ENCODE peak calls at places on chromosomes 16 and 17, in five cellular contexts. G, X, V, K and N are unnamed samples.

GRCh38 chr17:34365340-34365739 is 2.3 kb upstream of the CCL1 start:
- DNase-seq in X (no peak), V (no peak), K (no peak), G (no peak), N (no peak)

GRCh38 chr17:37792787-37793186 is 47.9 kb upstream of the HNF1B start:
- DNase-seq in X (peak), K (no peak), G (no peak), V (no peak), N (no peak)

GRCh38 chr16:50677351-50677750 is 3.8 kb downstream of the SNX20 start:
- DNase-seq in G (peak), V (no peak), K (no peak), X (no peak), N (no peak)

GRCh38 chr17:18959071-18959844 is 7.3 kb downstream of the SLC5A10 start:
- DNase-seq in G (no peak), X (peak), V (no peak), K (no peak), N (no peak)

GRCh38 chr17:4708436-4708835 is 2.0 kb upstream of the ARRB2 start:
- DNase-seq in V (no peak), X (no peak), K (no peak), G (peak), N (no peak)

GRCh38 chr17:80414803-80415625 is at the start of gene ENDOV:
- DNase-seq in G (peak), K (peak), V (peak), X (peak), N (peak)

GRCh38 chr16:14284930-14285541 is 213.9 kb downstream of the MRTFB start:
- DNase-seq in X (no peak), V (no peak), K (no peak), G (no peak), N (no peak)

GRCh38 chr17:29572691-29573557 is 4.4 kb downstream of the TP53I13 start:
- DNase-seq in K (no peak), V (no peak), X (peak), G (peak), N (no peak)

GRCh38 chr16:23185661-23186060 is 3.1 kb downstream of the SCNN1G start:
- DNase-seq in K (no peak), G (no peak), X (no peak), V (no peak), N (no peak)

GRCh38 chr17:74015316-74015715 is 188.2 kb upstream of the RPL38 start:
- DNase-seq in X (no peak), G (no peak), K (no peak), V (no peak), N (no peak)

GRCh38 chr17:44780161-44780560 is 21.4 kb downstream of the ADAM11 start:
- DNase-seq in X (no peak), K (peak), V (no peak), G (no peak), N (no peak)

GRCh38 chr17:76384222-76384986 is at the start of gene SPHK1:
- DNase-seq in G (peak), V (no peak), K (peak), X (peak), N (no peak)

GRCh38 chr16:84548971-84549844 is 44.7 kb upstream of the MEAK7 start:
- DNase-seq in V (no peak), G (peak), K (no peak), X (peak), N (no peak)

GRCh38 chr17:35795007-35795870 is at the start of gene MMP28:
- DNase-seq in K (no peak), V (no peak), X (peak), G (peak), N (no peak)

GRCh38 chr17:19327039-19327776 is 35.3 kb downstream of the B9D1 start:
- DNase-seq in G (no peak), V (peak), X (peak), K (no peak), N (no peak)

GRCh38 chr17:65455972-65456343 is 105.5 kb downstream of the AXIN2 start:
- DNase-seq in V (no peak), K (peak), X (no peak), G (peak), N (no peak)

GRCh38 chr17:13385481-13385907 is 216.2 kb downstream of the HS3ST3A1 start:
- DNase-seq in G (no peak), K (no peak), V (no peak), X (peak), N (no peak)

GRCh38 chr16:8704098-8704497 is 29.7 kb downstream of the ABAT start:
- DNase-seq in G (no peak), X (no peak), V (no peak), K (no peak), N (no peak)

GRCh38 chr17:77541995-77542394 is 401.2 kb downstream of the SEC14L1 start:
- DNase-seq in V (no peak), K (no peak), X (no peak), G (no peak), N (no peak)

GRCh38 chr16:4800290-4801041 is 2.0 kb downstream of the ROGDI start:
- DNase-seq in K (no peak), X (no peak), V (peak), G (no peak), N (peak)

GRCh38 chr17:17303010-17303846 is at the start of gene NT5M:
- DNase-seq in K (peak), V (peak), G (peak), X (peak), N (peak)

GRCh38 chr17:81968850-81969812 is 8.1 kb upstream of the NOTUM start:
- DNase-seq in V (no peak), K (no peak), X (no peak), G (no peak), N (no peak)

GRCh38 chr16:26563018-26563417 is 503.7 kb upstream of the C16orf82 start:
- DNase-seq in X (no peak), K (no peak), V (no peak), G (no peak), N (no peak)

GRCh38 chr17:9409026-9409425 is 166.6 kb downstream of the STX8 start:
- DNase-seq in V (no peak), G (no peak), K (no peak), X (no peak), N (no peak)

GRCh38 chr17:18124346-18125126 is 16.0 kb downstream of the MYO15A start:
- DNase-seq in X (no peak), G (no peak), K (no peak), V (no peak), N (no peak)

GRCh38 chr17:60923000-60923399 is 245.3 kb downstream of the BCAS3 start:
- DNase-seq in G (no peak), V (no peak), X (no peak), K (no peak), N (no peak)